ENCODE peak calls at places on chromosomes 6 and 20, in four cellular contexts. G is cardiac fibroblast, L is head of caudate nucleus, W is pancreas. B is an unnamed sample.

GRCh38 chr6:137967689-137968467 is 100.8 kb downstream of the TNFAIP3 start:
- DNase-seq in G (peak), L (no peak), W (no peak), B (no peak)

GRCh38 chr6:138817799-138818198 is 21.9 kb downstream of the ECT2L start:
- DNase-seq in L (no peak), W (peak), G (peak), B (no peak)

GRCh38 chr6:15573376-15573775 is 89.5 kb downstream of the DTNBP1 start:
- DNase-seq in W (no peak), L (no peak), G (no peak), B (no peak)

GRCh38 chr6:30510419-30510818 is 21.1 kb downstream of the HLA-E start:
- DNase-seq in W (no peak), G (no peak), L (no peak), B (no peak)

GRCh38 chr20:17648306-17648646 is 33.8 kb downstream of the RRBP1 start:
- DNase-seq in W (peak), L (no peak), G (no peak), B (no peak)

GRCh38 chr6:75855047-75855446 is 106.0 kb downstream of the MYO6 start:
- DNase-seq in W (peak), L (no peak), G (peak), B (no peak)

GRCh38 chr6:11381801-11382513 is 149.5 kb upstream of the NEDD9 start:
- DNase-seq in L (no peak), G (no peak), W (no peak), B (no peak)

GRCh38 chr6:132464538-132465256 is 48.2 kb downstream of the STX7 start:
- DNase-seq in W (no peak), L (no peak), G (no peak), B (no peak)

GRCh38 chr20:22293886-22294285 is 290.5 kb downstream of the FOXA2 start:
- DNase-seq in G (no peak), W (no peak), L (no peak), B (no peak)

GRCh38 chr6:97850458-97851218 is 567.6 kb upstream of the MMS22L start:
- DNase-seq in W (no peak), G (peak), L (no peak), B (peak)

GRCh38 chr6:101926149-101926925 is 532.8 kb downstream of the GRIK2 start:
- DNase-seq in W (no peak), G (no peak), L (no peak), B (no peak)

GRCh38 chr6:154511735-154512097 is 1.2 kb upstream of the CNKSR3 start:
- DNase-seq in G (no peak), W (no peak), L (no peak), B (no peak)

GRCh38 chr6:125526007-125526720 is 223.3 kb upstream of the HEY2 start:
- DNase-seq in W (no peak), L (no peak), G (no peak), B (no peak)

GRCh38 chr6:32894085-32895005 is 40.4 kb downstream of the PSMB9 start:
- DNase-seq in G (peak), L (peak), W (peak), B (peak)

B was measured in retina.